ENCODE peak calls at places on chromosomes 12 and 14, in four cellular contexts. One of them, this sample, is unnamed. For H3K4me1, the result is how much of the 10 kb centered on the place peaks cover.

GRCh38 chr14:101475468-101476257 is 85.6 kb upstream of the DIO3 start:
- DNase-seq in H1: no peak
- DNase-seq in GM12878: no peak
- DNase-seq in HepG2: peak
- DNase-seq in this sample: no peak

GRCh38 chr12:90987101-90987500 is 17.7 kb downstream of the EPYC start:
- DNase-seq in H1: no peak
- DNase-seq in GM12878: no peak
- DNase-seq in HepG2: no peak
- DNase-seq in this sample: no peak

GRCh38 chr12:111367661-111368221 is 1.2 kb downstream of the PHETA1 start:
- DNase-seq in H1: no peak
- DNase-seq in GM12878: no peak
- DNase-seq in HepG2: peak
- DNase-seq in this sample: no peak

GRCh38 chr12:32069071-32069470 is 37.6 kb upstream of the BICD1 start:
- DNase-seq in H1: no peak
- DNase-seq in GM12878: no peak
- DNase-seq in HepG2: peak
- DNase-seq in this sample: no peak

GRCh38 chr12:52351196-52352059 is 15.9 kb downstream of the KRT85 start:
- DNase-seq in H1: no peak
- DNase-seq in GM12878: no peak
- DNase-seq in HepG2: no peak
- DNase-seq in this sample: no peak

GRCh38 chr14:50998612-50999011 is 54.3 kb upstream of the PYGL start:
- DNase-seq in H1: no peak
- DNase-seq in GM12878: no peak
- DNase-seq in HepG2: no peak
- DNase-seq in this sample: no peak

GRCh38 chr12:64522807-64523206 is 70.9 kb downstream of the TBK1 start:
- DNase-seq in H1: no peak
- DNase-seq in GM12878: no peak
- DNase-seq in HepG2: no peak
- DNase-seq in this sample: no peak

GRCh38 chr14:85471156-85471555 is 58.8 kb upstream of the FLRT2 start:
- DNase-seq in H1: no peak
- DNase-seq in GM12878: no peak
- DNase-seq in HepG2: no peak
- DNase-seq in this sample: no peak

GRCh38 chr12:1443421-1444141 is 150.8 kb downstream of the FBXL14 start:
- DNase-seq in H1: no peak
- DNase-seq in GM12878: no peak
- DNase-seq in HepG2: no peak
- DNase-seq in this sample: no peak

GRCh38 chr12:106031736-106032135 is 107.0 kb downstream of the NUAK1 start:
- DNase-seq in H1: no peak
- DNase-seq in GM12878: no peak
- DNase-seq in HepG2: no peak
- DNase-seq in this sample: no peak

GRCh38 chr14:61475316-61475715 is 153.9 kb downstream of the PRKCH start:
- DNase-seq in H1: no peak
- DNase-seq in GM12878: no peak
- DNase-seq in HepG2: peak
- DNase-seq in this sample: peak
- TF ChIP-seq SUZ12 in H1: no peak
- TF ChIP-seq SUZ12 in GM12878: no peak
- TF ChIP-seq SUZ12 in HepG2: no peak
- TF ChIP-seq SUZ12 in this sample: no peak

DNA sequence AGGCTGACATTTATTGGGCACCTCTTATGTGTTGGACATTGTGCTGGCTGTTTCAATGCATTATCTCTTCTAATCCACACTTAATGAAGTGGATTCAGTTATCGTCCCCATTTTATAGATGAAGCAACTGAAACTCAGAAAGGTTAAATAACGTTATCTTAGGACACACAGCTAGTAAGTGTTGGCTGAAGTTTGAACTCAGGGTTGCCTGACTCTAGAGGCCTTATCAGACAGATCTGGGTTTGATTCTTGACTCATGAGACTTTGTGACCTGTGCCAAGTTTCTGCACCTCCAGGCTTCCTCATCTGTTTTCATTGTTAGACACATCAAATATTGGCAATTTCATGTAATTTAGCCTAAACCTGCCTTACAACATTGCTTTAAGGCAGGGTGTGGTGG is 18.2 kb upstream of the IRF2BPL start:
- DNase-seq in H1: no peak
- DNase-seq in GM12878: no peak
- DNase-seq in HepG2: no peak
- DNase-seq in this sample: no peak
- H3K4me1 ChIP-seq in H1: under half
- H3K4me1 ChIP-seq in GM12878: under half
- H3K4me1 ChIP-seq in HepG2: half or more
- H3K4me1 ChIP-seq in this sample: under half

DNA sequence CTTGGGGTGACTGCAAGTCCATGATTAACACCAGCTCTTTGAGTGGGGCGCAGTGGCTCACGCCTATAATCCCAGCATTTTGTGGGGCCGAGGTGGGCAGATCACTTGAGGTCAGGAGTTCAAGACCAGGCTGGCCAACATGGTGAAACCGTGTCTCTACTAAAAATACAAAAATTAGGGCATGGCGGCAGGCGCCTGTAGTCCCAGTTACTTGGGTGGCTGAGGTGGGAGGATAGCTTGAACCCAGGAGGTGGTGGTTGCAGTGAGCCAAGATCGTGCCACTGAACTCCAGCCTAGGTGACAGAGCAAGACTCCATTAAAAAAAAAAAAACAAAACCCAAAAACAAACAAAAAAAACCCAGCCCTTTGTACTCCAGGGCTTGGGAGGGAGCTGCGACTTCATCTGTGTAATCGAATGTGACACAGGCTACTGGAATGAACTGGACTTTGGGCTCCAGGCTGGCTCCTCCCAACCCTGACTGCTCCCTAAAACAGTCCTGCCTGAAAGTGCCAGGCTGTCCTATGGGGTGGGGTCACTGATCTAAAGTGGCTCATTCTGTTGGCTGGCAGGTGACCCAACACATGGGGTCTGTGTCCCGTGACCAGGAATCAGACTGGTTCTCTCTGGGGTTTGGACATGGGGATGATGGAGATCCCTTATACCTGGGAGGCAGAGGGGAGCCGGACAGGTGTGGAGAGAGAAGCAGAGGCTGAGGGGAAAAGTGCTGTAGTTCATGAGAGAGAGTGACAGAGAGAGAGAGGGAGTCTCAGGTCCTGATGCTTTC is 9.3 kb upstream of the C12orf43 start:
- DNase-seq in H1: no peak
- DNase-seq in GM12878: no peak
- DNase-seq in HepG2: peak
- DNase-seq in this sample: no peak
- H3K9ac ChIP-seq in H1: no peak
- H3K9ac ChIP-seq in GM12878: no peak
- H3K9ac ChIP-seq in HepG2: peak
- H3K9ac ChIP-seq in this sample: no peak

DNA sequence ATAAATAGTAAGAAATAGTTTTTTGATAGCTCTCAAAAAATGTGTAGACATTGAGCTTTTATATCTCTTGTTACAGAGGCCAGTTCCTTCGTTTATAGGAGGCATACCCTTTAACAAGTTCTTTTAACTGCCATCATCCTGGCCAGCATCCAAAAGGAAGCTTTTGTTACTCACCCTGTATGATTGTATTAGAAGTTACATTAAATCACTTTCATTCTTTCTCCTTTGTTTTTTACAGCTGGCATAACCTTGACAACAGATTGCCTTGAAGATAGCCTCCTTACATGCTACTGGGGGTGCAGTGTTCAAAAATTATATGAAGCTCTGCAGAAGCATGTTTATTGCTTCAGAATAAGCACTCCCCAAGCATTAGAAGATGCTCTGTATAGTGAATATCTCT is 20.1 kb downstream of the CGRRF1 start:
- DNase-seq in H1: no peak
- DNase-seq in GM12878: no peak
- DNase-seq in HepG2: no peak
- DNase-seq in this sample: no peak
- TF ChIP-seq SUZ12 in H1: no peak
- TF ChIP-seq SUZ12 in GM12878: no peak
- TF ChIP-seq SUZ12 in HepG2: no peak
- TF ChIP-seq SUZ12 in this sample: no peak

GRCh38 chr14:64701660-64702059 is 2.6 kb upstream of the PLEKHG3 start:
- DNase-seq in H1: no peak
- DNase-seq in GM12878: no peak
- DNase-seq in HepG2: no peak
- DNase-seq in this sample: no peak
- H3K4me1 ChIP-seq in H1: under half
- H3K4me1 ChIP-seq in GM12878: under half
- H3K4me1 ChIP-seq in HepG2: under half
- H3K4me1 ChIP-seq in this sample: under half

DNA sequence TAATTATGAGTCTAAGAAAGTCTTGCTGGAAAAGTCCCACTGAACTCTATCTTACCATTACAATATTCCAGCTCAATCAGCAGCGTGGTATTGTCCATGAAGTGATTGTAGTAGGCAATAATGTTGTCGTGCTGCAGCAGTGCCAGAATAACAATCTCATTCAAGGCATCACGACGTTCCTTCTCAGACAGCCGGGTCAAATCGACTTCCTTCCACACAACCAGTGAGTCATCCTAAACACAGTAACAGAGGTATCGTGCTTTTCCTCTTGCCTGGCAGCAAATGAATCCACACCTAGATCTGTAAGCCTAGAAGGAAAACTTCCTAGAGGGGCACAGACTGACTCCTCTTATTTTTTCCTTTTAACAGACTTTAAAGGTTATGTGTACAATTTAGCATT is 2.9 kb downstream of the NEK9 start:
- DNase-seq in H1: no peak
- DNase-seq in GM12878: no peak
- DNase-seq in HepG2: no peak
- DNase-seq in this sample: no peak
- H3K9ac ChIP-seq in H1: no peak
- H3K9ac ChIP-seq in GM12878: no peak
- H3K9ac ChIP-seq in HepG2: no peak
- H3K9ac ChIP-seq in this sample: no peak

This sample was measured in NT2/D1.